ENCODE peak calls at places on chromosomes 12 and 14, in four cellular contexts. B, Q, O and A are unnamed samples.

GRCh38 chr14:77495354-77495753 is 3.3 kb downstream of the ISM2 start:
- DNase-seq in B (no peak), Q (no peak), O (no peak), A (no peak)

GRCh38 chr14:21016791-21017190 is 8.1 kb downstream of the NDRG2 start:
- DNase-seq in B (no peak), Q (no peak), O (no peak), A (no peak)

GRCh38 chr12:22262309-22262708 is 72.2 kb downstream of the ST8SIA1 start:
- DNase-seq in B (no peak), Q (no peak), O (no peak), A (no peak)

GRCh38 chr12:11939223-11939622 is 131.5 kb upstream of the BCL2L14 start:
- DNase-seq in B (no peak), Q (no peak), O (no peak), A (no peak)

GRCh38 chr14:103194256-103195045 is 71.2 kb downstream of the TNFAIP2 start:
- DNase-seq in B (no peak), Q (no peak), O (no peak), A (peak)

GRCh38 chr14:84937044-84937443 is 592.9 kb upstream of the FLRT2 start:
- DNase-seq in B (no peak), Q (no peak), O (no peak), A (no peak)

GRCh38 chr14:56294125-56294524 is 175.9 kb downstream of the PELI2 start:
- DNase-seq in B (no peak), Q (peak), O (no peak), A (no peak)

GRCh38 chr12:124750787-124751471 is 112.7 kb downstream of the SCARB1 start:
- DNase-seq in B (no peak), Q (peak), O (peak), A (no peak)

GRCh38 chr12:25852792-25853191 is 105.7 kb upstream of the RASSF8 start:
- DNase-seq in B (no peak), Q (no peak), O (no peak), A (no peak)

GRCh38 chr14:93950948-93951668 is 24.0 kb downstream of the FAM181A start:
- DNase-seq in B (no peak), Q (no peak), O (no peak), A (no peak)

GRCh38 chr12:28202374-28203130 is 12.3 kb downstream of the CCDC91 start:
- DNase-seq in B (no peak), Q (no peak), O (no peak), A (peak)

GRCh38 chr12:53078425-53079225 is 565 bp downstream of the SPRYD3 start:
- DNase-seq in B (no peak), Q (no peak), O (no peak), A (no peak)

GRCh38 chr14:105888784-105889665 is 362.6 kb downstream of the TMEM121 start:
- DNase-seq in B (no peak), Q (no peak), O (peak), A (no peak)
- TF ChIP-seq EZH2 in B (no peak), Q (no peak), O (no peak), A (no peak)

DNA sequence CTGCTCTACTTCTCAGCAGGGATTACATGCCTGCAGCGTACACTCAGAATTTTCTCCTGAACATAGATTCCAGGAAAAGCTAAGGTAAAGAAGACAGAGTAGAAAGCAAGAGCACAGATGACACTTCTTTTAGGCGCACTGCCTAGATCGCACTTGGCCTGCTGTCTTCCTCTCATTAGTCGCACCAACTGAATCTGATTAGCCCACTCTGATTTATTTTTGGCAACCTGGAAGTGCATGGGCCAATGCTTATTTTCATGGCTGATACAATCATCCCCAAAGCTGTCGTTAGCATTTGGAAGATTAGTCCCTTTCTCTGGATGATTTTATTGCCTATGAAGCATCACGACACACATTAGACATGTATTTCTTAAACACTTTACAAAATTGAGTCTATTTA is 152.5 kb downstream of the PTPRO start:
- DNase-seq in B (no peak), Q (no peak), O (no peak), A (no peak)
- TF ChIP-seq JUN in B (no peak), Q (no peak), O (no peak), A (no peak)

GRCh38 chr14:88552859-88553258 is 1.9 kb downstream of the PTPN21 start:
- DNase-seq in B (no peak), Q (no peak), O (no peak), A (peak)

GRCh38 chr14:88554458-88555286 is at the start of gene PTPN21:
- DNase-seq in B (peak), Q (peak), O (peak), A (peak)

GRCh38 chr14:88551936-88552565 is 2.8 kb downstream of the PTPN21 start:
- DNase-seq in B (peak), Q (peak), O (no peak), A (no peak)

GRCh38 chr14:88556581-88556980 is 1.8 kb upstream of the PTPN21 start:
- DNase-seq in B (no peak), Q (no peak), O (no peak), A (no peak)

GRCh38 chr14:88553886-88554457 is 835 bp downstream of the PTPN21 start:
- DNase-seq in B (peak), Q (no peak), O (no peak), A (no peak)
- TF ChIP-seq EZH2 in B (no peak), Q (no peak), O (no peak), A (no peak)

DNA sequence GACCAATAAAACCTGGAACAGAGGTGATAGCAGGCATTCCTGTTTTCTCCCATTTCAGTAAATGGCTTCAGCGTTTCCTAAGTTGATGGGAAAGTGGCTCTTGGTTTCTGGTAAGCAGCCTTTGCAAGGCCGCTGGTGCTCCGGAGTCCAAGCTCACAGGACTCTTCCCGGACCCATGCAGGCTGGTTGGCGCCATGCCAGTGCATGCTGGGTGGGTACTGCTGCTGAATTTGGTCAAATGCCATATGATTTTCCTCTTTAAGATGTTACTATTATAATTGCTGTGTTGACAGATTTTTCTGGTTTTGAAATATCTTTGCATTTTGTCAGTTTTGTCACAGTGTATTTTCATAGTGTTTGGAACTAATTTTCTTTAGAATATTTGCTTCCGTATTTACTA is 27.7 kb downstream of the PPP2R5C start:
- DNase-seq in B (no peak), Q (no peak), O (no peak), A (no peak)
- TF ChIP-seq JUN in B (no peak), Q (no peak), O (no peak), A (no peak)

GRCh38 chr14:33679025-33679424 is 271.8 kb downstream of the EGLN3 start:
- DNase-seq in B (no peak), Q (no peak), O (no peak), A (no peak)
- TF ChIP-seq EZH2 in B (no peak), Q (no peak), O (no peak), A (no peak)

GRCh38 chr14:44847910-44848309 is 113.8 kb downstream of the KLHL28 start:
- DNase-seq in B (no peak), Q (no peak), O (no peak), A (no peak)

DNA sequence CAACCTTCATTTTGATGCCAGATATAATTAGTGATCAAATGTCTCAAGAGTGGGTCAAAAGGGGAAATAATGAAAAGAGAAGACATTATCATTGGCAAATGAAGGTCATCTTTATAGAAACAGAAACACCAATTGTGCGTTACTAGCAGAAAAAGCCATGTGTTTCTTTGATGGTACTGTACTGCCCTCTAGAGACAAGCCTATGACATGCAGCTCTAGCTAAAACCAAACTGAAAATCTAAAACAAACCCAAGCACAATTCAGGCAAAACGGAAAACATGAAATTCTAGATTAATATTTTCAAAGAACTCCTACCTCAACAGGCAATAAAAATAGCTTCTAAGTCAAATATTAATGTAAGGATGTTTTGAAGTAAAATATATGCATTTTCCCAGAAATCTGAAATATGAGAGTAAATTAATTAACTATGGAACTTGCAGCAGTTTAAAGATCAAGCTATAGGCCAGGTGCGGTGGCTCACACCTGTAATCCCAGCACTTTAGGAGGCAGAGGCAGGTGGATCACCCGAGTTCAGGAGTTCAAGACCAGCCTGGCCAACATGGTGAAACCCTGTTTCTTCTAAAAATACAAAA is 115.4 kb downstream of the KLHL28 start:
- DNase-seq in B (peak), Q (no peak), O (peak), A (peak)
- TF ChIP-seq JUN in B (no peak), Q (no peak), O (no peak), A (no peak)

DNA sequence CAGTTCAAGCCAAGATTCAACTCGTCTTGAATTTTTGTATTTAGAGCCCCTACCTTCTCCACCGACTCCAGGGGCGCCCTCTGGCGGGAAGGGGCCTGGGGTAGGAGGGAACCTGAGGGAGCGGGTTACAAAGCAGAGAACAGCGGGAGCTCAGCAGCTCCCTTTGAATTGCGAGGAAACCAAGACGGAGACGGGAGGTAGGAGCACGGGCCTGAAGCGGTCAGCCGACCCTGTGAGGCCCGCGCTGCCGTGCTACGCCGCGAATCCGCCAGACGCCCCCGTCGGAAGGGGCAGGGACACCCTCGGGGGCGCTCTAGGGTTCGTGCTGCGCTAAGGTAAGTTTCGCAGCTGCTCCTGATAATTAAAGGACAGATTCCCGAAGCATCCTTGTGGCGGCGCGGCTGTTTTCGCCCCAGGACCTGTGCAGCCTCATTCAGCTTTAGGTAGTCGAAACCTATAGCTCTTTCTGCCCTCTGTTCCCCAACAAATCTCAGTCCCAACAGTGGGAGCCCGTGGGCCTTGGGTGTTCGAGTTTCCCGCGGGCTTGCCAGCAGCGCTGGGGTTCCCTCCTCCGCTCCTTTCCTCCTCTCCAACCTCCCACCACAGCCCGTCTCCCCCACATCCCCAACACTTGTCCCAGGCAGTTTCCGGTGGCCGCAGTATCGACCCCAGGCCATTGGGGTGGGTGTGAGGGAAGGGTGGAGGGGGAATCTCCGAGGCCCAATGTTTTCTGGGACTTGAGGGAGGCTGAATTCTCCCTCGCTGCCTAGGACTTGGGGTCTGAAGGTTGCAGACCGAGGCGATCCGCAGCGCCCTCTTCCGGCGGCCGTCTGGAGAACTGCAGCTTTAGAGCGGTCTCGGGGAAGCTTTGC is 5.1 kb upstream of the NKX2-1 start:
- DNase-seq in B (no peak), Q (peak), O (peak), A (peak)
- TF ChIP-seq EZH2 in B (peak), Q (peak), O (no peak), A (peak)